ENCODE peak calls at places on chromosomes 13 and 19, in four cellular contexts. X is endothelial cell of umbilical vein, E is endodermal cell, O is colonic mucosa. T is an unnamed sample.

GRCh38 chr13:32051156-32051555 is 19.6 kb downstream of the FRY start:
- DNase-seq in O (no peak), E (no peak), X (no peak), T (no peak)

GRCh38 chr13:99907627-99908026 is 63.9 kb downstream of the ZIC5 start:
- DNase-seq in X (no peak), E (no peak), O (no peak), T (no peak)

GRCh38 chr19:19406878-19407639 is 1.6 kb downstream of the GATAD2A start:
- DNase-seq in O (peak; percentile 72), E (no peak), X (peak; percentile 78), T (no peak)

GRCh38 chr19:52948025-52948770 is 14.5 kb downstream of the ZNF816 start:
- DNase-seq in O (no peak), X (no peak), E (no peak), T (no peak)

GRCh38 chr19:32642771-32643170 is 32.2 kb downstream of the ANKRD27 start:
- DNase-seq in E (no peak), O (no peak), X (no peak), T (no peak)

GRCh38 chr13:46668302-46668720 is 115.3 kb downstream of the LRCH1 start:
- DNase-seq in O (peak; percentile 44), E (no peak), X (peak; percentile 89), T (no peak)

GRCh38 chr19:10037809-10038208 is 24.5 kb downstream of the RDH8 start:
- DNase-seq in X (no peak), O (peak; percentile 47), E (no peak), T (no peak)

GRCh38 chr13:51125495-51126226 is 14.6 kb upstream of the C13orf42 start:
- DNase-seq in E (peak; percentile 85), X (peak; percentile 60), O (peak; percentile 43), T (no peak)

GRCh38 chr13:49086711-49087110 is 111.0 kb downstream of the FNDC3A start:
- DNase-seq in X (peak; percentile 70), E (no peak), O (no peak), T (no peak)

GRCh38 chr13:111325941-111326620 is 5.6 kb downstream of the TEX29 start:
- DNase-seq in O (no peak), E (no peak), X (no peak), T (peak; percentile 57)

GRCh38 chr19:35553385-35554000 is 8.1 kb downstream of the TMEM147 start:
- DNase-seq in O (no peak), X (no peak), E (no peak), T (no peak)

GRCh38 chr13:42354246-42355117 is 82.5 kb downstream of the AKAP11 start:
- DNase-seq in X (peak; percentile 8), E (no peak), O (no peak), T (no peak)

GRCh38 chr13:41455725-41456419 is 1.5 kb upstream of the RGCC start:
- DNase-seq in O (no peak), E (peak; percentile 56), X (no peak), T (peak; percentile 29)

GRCh38 chr19:41324921-41325639 is 15.1 kb downstream of the CCDC97 start:
- DNase-seq in O (peak; percentile 50), X (peak; percentile 89), E (peak; percentile 99), T (peak; percentile 92)

GRCh38 chr13:90293793-90294361 is 1053.6 kb upstream of the MIR17HG start:
- DNase-seq in O (no peak), E (no peak), X (no peak), T (no peak)

GRCh38 chr19:31340059-31341025 is 8.9 kb downstream of the TSHZ3 start:
- DNase-seq in O (no peak), X (no peak), E (no peak), T (no peak)

GRCh38 chr19:18804139-18804601 is 13.1 kb upstream of the COMP start:
- DNase-seq in E (no peak), X (no peak), O (no peak), T (no peak)

GRCh38 chr19:16850133-16850532 is 20.9 kb downstream of the SIN3B start:
- DNase-seq in O (no peak), E (no peak), X (no peak), T (no peak)

GRCh38 chr13:97296740-97297139 is 74.6 kb downstream of the MBNL2 start:
- DNase-seq in O (no peak), E (no peak), X (no peak), T (no peak)

GRCh38 chr13:78610381-78610883 is 7.1 kb upstream of the POU4F1 start:
- DNase-seq in X (no peak), O (no peak), E (no peak), T (no peak)

DNA sequence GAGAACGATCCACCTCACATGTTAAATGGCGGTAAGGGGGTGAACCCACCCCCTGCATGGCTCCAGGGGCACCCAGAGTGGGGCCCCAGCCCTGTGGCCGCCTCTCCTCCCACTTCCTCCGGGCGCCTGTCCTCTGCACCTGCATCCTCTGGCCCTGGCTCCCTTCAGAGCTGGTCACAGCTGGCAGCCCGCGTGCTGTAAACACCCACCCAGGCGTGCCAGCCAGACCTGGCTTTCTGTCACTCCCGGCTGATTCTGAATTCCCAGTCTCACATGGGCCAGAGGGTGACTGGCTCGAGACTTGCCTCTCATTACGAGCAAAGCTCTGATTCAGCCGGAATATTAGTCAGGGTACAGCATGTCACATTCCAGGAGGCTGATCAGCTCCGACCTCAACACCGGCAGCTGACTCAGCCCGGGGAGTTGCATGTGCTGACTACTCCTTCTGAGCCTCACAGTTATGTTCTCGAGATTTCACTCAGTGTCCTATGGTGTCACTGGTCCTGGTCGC is 75.1 kb downstream of the GNG7 start:
- DNase-seq in X (peak; percentile 94), O (no peak), E (no peak), T (peak; percentile 95)
- H3K9ac ChIP-seq in X (peak overlapping the region; percentile 50), O (no peak overlapping the region), E (no peak overlapping the region), T (peak overlapping the region; percentile 51)

GRCh38 chr19:46828484-46828883 is 22.2 kb downstream of the AP2S1 start:
- DNase-seq in O (no peak), X (peak; percentile 30), E (no peak), T (no peak)

GRCh38 chr19:46824887-46825730 is 25.5 kb downstream of the AP2S1 start:
- DNase-seq in E (no peak), X (no peak), O (no peak), T (no peak)

GRCh38 chr19:46823049-46823448 is 27.6 kb downstream of the AP2S1 start:
- DNase-seq in X (no peak), E (peak; percentile 68), O (no peak), T (no peak)

GRCh38 chr19:46821512-46822359 is 28.9 kb downstream of the AP2S1 start:
- DNase-seq in X (no peak), O (peak; percentile 58), E (peak; percentile 58), T (no peak)

DNA sequence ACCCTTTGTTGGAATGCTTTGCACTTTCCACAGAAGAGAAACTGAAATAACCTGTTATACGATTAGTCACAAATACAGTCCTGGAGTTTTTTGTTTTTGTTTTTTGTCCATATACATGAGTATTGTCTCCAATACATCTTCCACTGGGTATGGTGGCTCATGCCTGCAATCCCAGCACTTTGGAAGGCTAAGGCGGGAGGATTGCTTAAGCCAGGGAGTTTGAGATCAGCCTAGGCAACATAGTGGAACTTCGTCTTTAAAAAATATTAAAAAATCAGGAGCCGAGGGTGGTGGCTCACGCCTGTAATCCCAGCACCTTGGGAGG is 25.0 kb downstream of the AP2S1 start:
- DNase-seq in O (no peak), X (no peak), E (no peak), T (no peak)
- H3K9ac ChIP-seq in O (no peak overlapping the region), X (no peak overlapping the region), E (no peak overlapping the region), T (no peak overlapping the region)

DNA sequence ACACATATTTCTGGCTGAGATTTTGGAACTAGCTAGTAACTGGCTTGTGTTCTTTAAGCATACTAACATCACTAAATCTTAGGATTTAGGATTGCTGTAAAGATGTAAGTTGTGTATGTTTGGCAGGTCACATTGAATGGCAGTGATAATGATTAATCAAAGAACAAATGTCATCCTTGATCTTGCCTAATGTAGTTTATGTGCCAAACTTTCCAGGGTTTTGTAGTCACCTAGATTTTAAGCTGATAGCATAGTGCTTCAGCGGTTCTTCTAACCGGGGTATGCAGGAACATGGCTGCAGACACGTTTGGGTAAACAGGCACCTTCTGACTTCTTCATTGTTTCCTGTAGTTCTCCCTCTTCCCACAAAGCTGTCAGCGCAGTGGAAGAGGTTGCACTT is 9.7 kb downstream of the CLN5 start:
- DNase-seq in O (no peak), E (no peak), X (no peak), T (no peak)
- H3K9ac ChIP-seq in O (no peak overlapping the region), E (no peak overlapping the region), X (no peak overlapping the region), T (no peak overlapping the region)

DNA sequence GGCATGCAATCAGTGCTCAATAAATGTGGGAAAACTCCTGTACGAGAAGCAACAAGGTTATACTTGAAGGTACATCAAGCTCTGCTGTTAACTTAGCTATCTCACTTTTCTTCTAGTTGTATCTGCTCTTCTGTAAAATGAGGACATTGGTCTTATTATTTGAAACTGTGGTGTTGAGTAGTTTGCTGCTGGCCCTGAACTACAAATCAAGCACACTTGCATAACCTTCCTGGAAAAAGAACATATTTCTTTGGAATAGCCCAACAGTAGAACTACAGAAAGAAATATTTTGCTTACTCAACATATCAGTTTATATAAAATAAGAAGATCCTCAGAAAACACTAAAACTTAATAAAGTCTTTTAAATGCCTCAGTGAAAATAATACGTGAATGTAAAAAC is 203.0 kb downstream of the KCTD12 start:
- DNase-seq in E (no peak), O (no peak), X (no peak), T (no peak)
- H3K9ac ChIP-seq in E (no peak overlapping the region), O (no peak overlapping the region), X (no peak overlapping the region), T (no peak overlapping the region)

GRCh38 chr19:4058696-4059492 is 7.8 kb downstream of the ZBTB7A start:
- DNase-seq in E (no peak), O (peak; percentile 51), X (no peak), T (peak; percentile 83)
- H3K9ac ChIP-seq in E (no peak overlapping the region), O (peak overlapping the region; percentile 88), X (peak overlapping the region; percentile 46), T (peak overlapping the region; percentile 40)